ENCODE peak calls at places on chromosomes 7 and 10, in five cellular contexts. Q is SK-N-SH, O is HepG2, E is K562, A is GM12878. C is an unnamed sample.

GRCh38 chr7:116592445-116592844 is 67.6 kb downstream of the CAV1 start:
- DNase-seq in O (no peak), E (peak), A (no peak), Q (no peak), C (no peak)

GRCh38 chr7:133126422-133126821 is 44.5 kb upstream of the CHCHD3 start:
- DNase-seq in A (no peak), O (no peak), Q (peak), E (no peak), C (no peak)

GRCh38 chr10:86411281-86411841 is 44.8 kb upstream of the GRID1 start:
- DNase-seq in Q (no peak), A (peak), O (peak), E (no peak), C (no peak)

GRCh38 chr10:111481271-111482073 is 404.6 kb downstream of the ADRA2A start:
- DNase-seq in O (peak), Q (no peak), E (no peak), A (no peak), C (no peak)

GRCh38 chr7:21902240-21902639 is 43.5 kb downstream of the CDCA7L start:
- DNase-seq in E (no peak), O (no peak), Q (no peak), A (no peak), C (no peak)

GRCh38 chr7:65448824-65449504 is 75.3 kb downstream of the ZNF92 start:
- DNase-seq in Q (no peak), A (no peak), O (no peak), E (no peak), C (no peak)

GRCh38 chr10:3805227-3805790 is 20.3 kb upstream of the KLF6 start:
- DNase-seq in A (peak), Q (no peak), O (no peak), E (peak), C (no peak)

GRCh38 chr10:44961231-44961571 is 1.6 kb downstream of the RASSF4 start:
- DNase-seq in A (no peak), O (no peak), E (no peak), Q (no peak), C (no peak)

GRCh38 chr7:118185163-118185860 is 1.3 kb downstream of the LSM8 start:
- DNase-seq in A (no peak), Q (no peak), O (no peak), E (peak), C (no peak)

GRCh38 chr7:36260481-36260880 is 107.4 kb downstream of the EEPD1 start:
- DNase-seq in A (no peak), O (no peak), Q (no peak), E (no peak), C (no peak)

GRCh38 chr10:35895331-35895730 is 253.2 kb upstream of the FZD8 start:
- DNase-seq in E (no peak), A (no peak), Q (no peak), O (no peak), C (no peak)

GRCh38 chr7:74023786-74024185 is 4.2 kb upstream of the ELN start:
- DNase-seq in O (no peak), A (no peak), E (no peak), Q (no peak), C (no peak)

GRCh38 chr7:74026406-74027123 is 1.4 kb upstream of the ELN start:
- DNase-seq in Q (peak), E (peak), O (peak), A (no peak), C (peak)

GRCh38 chr7:74025146-74025545 is 2.8 kb upstream of the ELN start:
- DNase-seq in Q (no peak), O (no peak), E (no peak), A (no peak), C (no peak)

GRCh38 chr7:74027124-74027682 is 770 bp upstream of the ELN start:
- DNase-seq in E (no peak), O (no peak), Q (peak), A (no peak), C (no peak)

GRCh38 chr7:74025745-74026144 is 2.2 kb upstream of the ELN start:
- DNase-seq in A (no peak), Q (no peak), E (no peak), O (no peak), C (no peak)
- TF ChIP-seq FOXM1 in A (no peak), Q (no peak), E (no peak), O (no peak), C (no peak)

DNA sequence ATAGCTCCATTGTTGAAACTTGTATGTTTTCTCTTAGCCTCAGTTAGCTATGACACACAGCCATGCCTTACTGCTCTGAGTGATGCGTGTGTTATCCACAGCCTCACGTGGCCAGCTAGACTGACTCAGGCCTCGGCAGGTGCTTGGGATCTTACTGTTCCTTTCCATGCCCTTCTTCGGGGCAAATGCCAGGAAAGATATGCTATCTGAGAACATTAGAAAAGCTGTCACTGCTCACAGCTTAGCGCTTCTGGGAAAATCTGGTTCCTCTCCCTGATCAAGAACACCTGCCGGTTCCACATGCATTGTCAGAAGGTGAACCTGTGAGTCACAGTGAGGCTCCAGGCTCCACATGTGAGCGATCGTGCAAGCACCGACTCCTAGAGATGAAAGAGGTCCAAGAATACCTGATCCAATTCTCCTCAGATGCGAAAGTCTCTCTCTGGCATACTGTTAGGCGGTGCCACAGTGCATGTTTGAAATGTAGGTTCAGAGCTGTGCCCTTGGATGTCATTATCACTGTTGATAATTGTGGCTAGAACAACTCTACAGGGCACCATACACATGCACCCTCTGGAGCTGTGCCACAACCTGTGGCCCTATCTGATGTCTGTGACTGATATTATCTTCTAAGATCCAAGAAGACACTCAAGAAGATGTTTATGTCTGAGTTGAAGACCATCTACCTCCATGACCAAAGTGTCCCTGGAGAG is 247.8 kb upstream of the IGFBP3 start:
- DNase-seq in A (no peak), Q (no peak), E (no peak), O (no peak), C (no peak)
- TF ChIP-seq FOXM1 in A (no peak), Q (no peak), E (no peak), O (no peak), C (no peak)

DNA sequence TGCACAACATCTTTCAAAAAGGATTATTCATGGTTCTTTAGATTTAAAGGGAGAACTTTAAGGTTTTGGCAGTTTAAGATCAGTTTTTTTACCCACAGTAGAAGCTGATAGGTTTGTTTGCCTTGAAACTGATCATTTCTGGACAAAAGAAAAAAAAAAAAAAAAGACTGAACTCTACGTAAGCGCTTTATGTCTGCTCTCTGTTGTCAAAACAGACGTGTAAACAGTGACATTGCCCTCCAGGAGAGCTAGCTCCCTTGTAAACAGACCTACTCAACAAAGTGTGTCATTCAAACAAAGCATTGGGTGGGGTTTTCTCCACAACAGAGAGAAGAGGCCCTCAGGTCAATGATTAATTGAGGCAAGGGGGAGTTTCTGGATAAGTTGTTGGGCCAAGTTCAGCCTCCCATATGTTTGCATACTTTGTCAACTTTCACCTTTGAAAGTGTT is 568.2 kb upstream of the LRRN3 start:
- DNase-seq in Q (peak), O (peak), E (no peak), A (no peak), C (no peak)
- TF ChIP-seq FOXM1 in Q (no peak), O (no peak), E (no peak), A (no peak), C (no peak)

DNA sequence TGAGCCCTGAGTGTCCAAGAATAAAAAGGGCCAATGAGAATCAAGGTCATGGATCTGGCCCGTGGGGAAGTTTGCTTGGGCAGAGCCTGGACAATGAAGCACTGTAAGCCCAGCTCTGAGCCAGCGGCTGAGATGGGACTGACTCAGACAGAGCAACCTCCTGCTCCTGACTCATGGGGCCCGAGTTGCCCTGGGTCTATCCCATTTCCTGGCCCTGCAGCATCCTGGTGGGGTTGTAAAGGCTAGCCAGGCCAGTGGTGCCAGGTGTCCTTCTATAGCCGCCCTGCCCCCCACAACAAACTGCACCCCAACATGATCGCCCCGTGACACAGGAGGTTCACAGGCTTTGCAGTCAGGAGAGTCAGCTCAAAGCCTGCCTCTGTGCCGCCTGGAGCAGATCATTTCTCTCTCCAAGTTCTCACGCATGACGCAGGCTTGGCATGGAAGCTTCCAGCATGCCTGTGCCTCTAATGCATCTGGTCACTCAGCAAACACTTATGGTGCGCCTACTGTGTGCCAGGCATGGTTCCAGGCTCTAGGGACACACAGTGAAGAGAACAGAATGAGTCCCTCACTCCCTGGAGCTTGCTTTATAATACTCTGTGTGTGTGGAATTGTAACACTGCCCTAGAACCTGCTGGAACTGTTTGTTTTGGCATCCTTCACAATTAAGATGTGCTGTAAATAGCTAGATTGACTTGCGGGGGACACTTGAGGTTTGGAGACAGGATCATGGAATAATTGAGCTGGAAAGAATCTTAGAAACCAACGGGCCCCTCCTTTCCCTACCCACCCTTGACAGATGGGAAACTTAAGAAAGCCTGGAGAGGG is 4.9 kb upstream of the MYH16 start:
- DNase-seq in E (no peak), Q (no peak), A (no peak), O (peak), C (no peak)
- TF ChIP-seq FOXM1 in E (no peak), Q (no peak), A (no peak), O (no peak), C (no peak)

GRCh38 chr7:138493535-138493934 is 33.5 kb downstream of the TRIM24 start:
- DNase-seq in E (no peak), A (no peak), Q (no peak), O (no peak), C (no peak)

GRCh38 chr7:138492423-138492822 is 32.4 kb downstream of the TRIM24 start:
- DNase-seq in O (no peak), Q (no peak), E (no peak), A (no peak), C (no peak)

GRCh38 chr7:138491612-138492386 is 31.7 kb downstream of the TRIM24 start:
- DNase-seq in E (no peak), A (no peak), O (no peak), Q (no peak), C (no peak)

GRCh38 chr7:138499340-138499739 is 39.3 kb downstream of the TRIM24 start:
- DNase-seq in O (no peak), Q (no peak), A (no peak), E (no peak), C (no peak)

GRCh38 chr7:138495485-138495884 is 35.4 kb downstream of the TRIM24 start:
- DNase-seq in E (no peak), O (no peak), A (no peak), Q (no peak), C (no peak)
- TF ChIP-seq FOXM1 in E (no peak), O (no peak), A (no peak), Q (no peak), C (no peak)

GRCh38 chr7:33107136-33108066 is 1.8 kb downstream of the RP9 start:
- DNase-seq in Q (peak), E (peak), A (no peak), O (peak), C (peak)
- TF ChIP-seq FOXM1 in Q (no peak), E (no peak), A (no peak), O (no peak), C (no peak)

GRCh38 chr7:27172388-27172774 is 1.7 kb downstream of the HOXA10 start:
- DNase-seq in E (no peak), O (no peak), Q (no peak), A (no peak), C (no peak)
- TF ChIP-seq FOXM1 in E (no peak), O (no peak), Q (no peak), A (no peak), C (no peak)

GRCh38 chr10:13907570-13907969 is 320.8 kb downstream of the PRPF18 start:
- DNase-seq in O (no peak), E (no peak), A (no peak), Q (no peak), C (no peak)
- TF ChIP-seq FOXM1 in O (no peak), E (no peak), A (no peak), Q (no peak), C (no peak)